ENCODE peak calls at places on chromosomes 11 and 22, in nine cellular contexts. Y, B, C, U, K, R, X, O and L are unnamed samples.

GRCh38 chr22:39661842-39662676 is 91.5 kb downstream of the CACNA1I start:
- DNase-seq in Y (peak), B (peak), C (no peak), U (no peak), K (peak), R (no peak), X (peak), O (no peak), L (no peak)

GRCh38 chr11:128814856-128815705 is 52.0 kb downstream of the KCNJ1 start:
- DNase-seq in Y (peak), B (peak), C (peak), U (no peak), K (peak), R (peak), X (peak), O (peak), L (peak)

GRCh38 chr11:5597953-5598352 is 1.5 kb downstream of the TRIM6 start:
- DNase-seq in Y (peak), B (no peak), C (no peak), U (no peak), K (no peak), R (no peak), X (no peak), O (no peak), L (no peak)

GRCh38 chr11:70933986-70934583 is 318.3 kb downstream of the SHANK2 start:
- DNase-seq in Y (no peak), B (no peak), C (no peak), U (no peak), K (peak), R (no peak), X (no peak), O (no peak), L (no peak)

GRCh38 chr22:41257696-41258095 is 17.0 kb upstream of the CHADL start:
- DNase-seq in Y (no peak), B (no peak), C (no peak), U (no peak), K (no peak), R (no peak), X (no peak), O (no peak), L (no peak)

GRCh38 chr22:39728236-39728860 is 157.8 kb downstream of the CACNA1I start:
- DNase-seq in Y (no peak), B (no peak), C (no peak), U (no peak), K (no peak), R (no peak), X (no peak), O (no peak), L (no peak)

GRCh38 chr11:32374261-32374711 is 61.1 kb downstream of the WT1 start:
- DNase-seq in Y (peak), B (peak), C (no peak), U (no peak), K (peak), R (peak), X (no peak), O (no peak), L (no peak)

GRCh38 chr11:112302226-112302868 is 41.7 kb upstream of the PLET1 start:
- DNase-seq in Y (no peak), B (no peak), C (no peak), U (no peak), K (no peak), R (no peak), X (no peak), O (no peak), L (no peak)

GRCh38 chr11:65014146-65014960 is at the start of gene ARL2:
- DNase-seq in Y (peak), B (peak), C (no peak), U (peak), K (no peak), R (peak), X (peak), O (no peak), L (no peak)

GRCh38 chr11:62130498-62131464 is 7.0 kb downstream of the INCENP start:
- DNase-seq in Y (no peak), B (no peak), C (no peak), U (peak), K (no peak), R (no peak), X (no peak), O (no peak), L (no peak)

GRCh38 chr11:72263363-72263762 is 19.4 kb upstream of the PHOX2A start:
- DNase-seq in Y (no peak), B (peak), C (no peak), U (no peak), K (no peak), R (no peak), X (no peak), O (no peak), L (no peak)

GRCh38 chr11:9565822-9566560 is 7.5 kb upstream of the WEE1 start:
- DNase-seq in Y (peak), B (peak), C (peak), U (no peak), K (no peak), R (peak), X (peak), O (no peak), L (no peak)

GRCh38 chr22:35344956-35345690 is 35.8 kb upstream of the HMOX1 start:
- DNase-seq in Y (no peak), B (no peak), C (no peak), U (no peak), K (no peak), R (no peak), X (no peak), O (no peak), L (no peak)

GRCh38 chr11:120188831-120189455 is 21.9 kb upstream of the OAF start:
- DNase-seq in Y (no peak), B (no peak), C (no peak), U (peak), K (no peak), R (no peak), X (no peak), O (no peak), L (no peak)

DNA sequence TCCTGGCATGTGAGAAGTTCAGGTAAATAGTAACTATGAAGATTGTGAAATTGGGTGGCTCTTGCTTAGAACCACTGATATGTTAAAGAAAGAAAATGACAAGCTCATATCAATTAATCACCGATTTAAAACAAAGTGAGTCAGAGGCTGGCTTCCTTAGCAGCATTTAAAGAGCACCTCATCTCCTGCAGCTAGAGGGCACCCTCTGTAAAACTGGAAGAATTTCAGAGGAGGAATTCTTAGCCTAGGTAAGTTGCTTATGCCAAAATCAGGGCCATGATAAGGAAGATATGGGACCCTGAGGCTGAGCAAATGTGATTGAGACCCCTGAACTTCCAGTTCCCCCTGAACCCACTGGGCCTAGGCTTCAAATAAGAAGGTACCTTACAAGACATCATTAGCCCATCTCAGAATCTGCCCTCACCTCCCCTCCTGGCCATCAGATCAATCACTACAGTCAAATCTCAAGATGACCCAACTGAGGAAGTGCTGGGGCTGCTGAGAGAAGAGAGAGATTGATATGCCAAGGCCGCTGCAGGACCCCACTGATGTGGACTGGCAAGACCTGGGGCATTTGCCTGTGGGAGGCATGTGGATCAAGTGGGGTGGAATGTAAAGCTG is 8.6 kb upstream of the CD3E start:
- DNase-seq in Y (no peak), B (peak), C (peak), U (no peak), K (no peak), R (no peak), X (peak), O (no peak), L (no peak)
- TF ChIP-seq CTCF in Y (peak), B (peak), C (peak), U (peak), K (peak), R (peak), X (peak), O (peak), L (peak)

DNA sequence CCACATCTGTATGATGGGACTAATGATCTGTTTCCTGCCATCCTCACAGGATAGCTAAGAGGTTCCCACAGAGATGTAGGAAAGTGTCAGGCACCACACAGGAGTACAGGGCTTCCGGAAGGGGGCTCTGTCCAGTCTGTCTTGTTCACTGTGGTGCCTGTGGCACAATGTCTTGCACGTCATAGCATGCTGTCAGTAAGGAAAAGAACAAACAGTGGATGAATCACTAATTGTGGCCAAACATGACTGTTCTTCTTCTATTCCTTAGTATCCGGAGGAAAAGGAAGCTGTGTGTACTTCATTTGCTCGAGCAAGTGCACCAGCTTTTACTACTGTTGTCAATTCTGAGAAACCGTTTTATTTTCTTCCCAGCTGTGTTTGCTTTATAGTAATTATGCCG is 73.4 kb upstream of the YWHAH start:
- DNase-seq in Y (no peak), B (peak), C (peak), U (no peak), K (no peak), R (no peak), X (peak), O (no peak), L (no peak)
- TF ChIP-seq CTCF in Y (no peak), B (peak), C (peak), U (no peak), K (no peak), R (no peak), X (no peak), O (no peak), L (no peak)

DNA sequence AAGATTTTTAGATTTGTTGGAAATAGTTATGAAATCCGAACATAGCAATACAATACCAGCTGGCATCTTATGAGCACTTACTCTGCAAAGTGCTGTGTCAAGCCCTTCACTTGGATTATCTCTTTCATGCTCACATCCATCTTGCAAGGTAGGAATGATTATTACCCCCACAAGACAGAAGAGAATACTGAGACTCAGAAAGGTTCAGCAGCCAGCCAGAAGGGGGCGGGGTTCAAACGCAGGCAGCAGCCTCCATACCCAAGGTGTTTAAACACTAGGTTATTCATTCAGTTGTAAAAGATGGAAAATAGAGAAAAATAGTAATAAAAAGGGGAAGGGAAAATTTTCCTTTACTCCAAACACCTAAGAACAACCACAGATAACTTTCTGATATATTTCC is 158.5 kb downstream of the CCDC34 start:
- DNase-seq in Y (peak), B (peak), C (no peak), U (no peak), K (peak), R (no peak), X (no peak), O (no peak), L (no peak)
- TF ChIP-seq CTCF in Y (peak), B (peak), C (peak), U (no peak), K (no peak), R (no peak), X (no peak), O (peak), L (peak)

GRCh38 chr11:33697997-33698396 is 2.6 kb downstream of the C11orf91 start:
- DNase-seq in Y (no peak), B (no peak), C (no peak), U (no peak), K (no peak), R (no peak), X (no peak), O (no peak), L (no peak)

GRCh38 chr11:33698921-33699320 is 1.7 kb downstream of the C11orf91 start:
- DNase-seq in Y (no peak), B (no peak), C (no peak), U (no peak), K (no peak), R (no peak), X (no peak), O (no peak), L (no peak)

GRCh38 chr11:33701302-33701701 is 676 bp upstream of the C11orf91 start:
- DNase-seq in Y (no peak), B (peak), C (peak), U (no peak), K (no peak), R (no peak), X (no peak), O (no peak), L (no peak)

GRCh38 chr11:33700425-33701271 is at the start of gene C11orf91:
- DNase-seq in Y (peak), B (peak), C (peak), U (peak), K (peak), R (peak), X (peak), O (peak), L (peak)

GRCh38 chr11:33699515-33700424 is 856 bp downstream of the C11orf91 start:
- DNase-seq in Y (no peak), B (peak), C (no peak), U (peak), K (no peak), R (no peak), X (no peak), O (peak), L (no peak)
- TF ChIP-seq CTCF in Y (no peak), B (no peak), C (no peak), U (no peak), K (no peak), R (no peak), X (no peak), O (no peak), L (no peak)

GRCh38 chr22:37562049-37562784 is 1.9 kb downstream of the CDC42EP1 start:
- DNase-seq in Y (no peak), B (no peak), C (no peak), U (no peak), K (no peak), R (no peak), X (no peak), O (peak), L (no peak)
- TF ChIP-seq CTCF in Y (no peak), B (no peak), C (no peak), U (no peak), K (no peak), R (no peak), X (peak), O (no peak), L (no peak)

DNA sequence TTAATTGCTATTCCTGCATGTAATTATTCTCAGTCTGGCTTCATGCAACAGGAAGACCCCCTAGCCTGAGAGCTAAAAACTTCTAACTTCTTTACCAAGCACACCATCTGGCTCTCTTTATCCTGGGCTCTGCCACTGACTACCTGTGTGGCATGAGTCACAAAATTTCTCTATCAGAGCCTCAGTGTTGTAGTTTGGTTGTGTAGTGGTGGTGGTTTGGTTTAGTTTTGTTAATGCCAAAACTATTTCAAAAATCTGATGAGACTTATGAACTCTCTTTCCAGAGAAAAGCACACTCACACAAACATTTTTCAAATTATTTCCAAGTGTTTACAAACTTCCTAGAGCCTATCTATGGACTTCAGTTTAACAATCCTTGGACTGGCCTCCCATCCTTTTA is 7.5 kb upstream of the IL17RA start:
- DNase-seq in Y (no peak), B (peak), C (peak), U (no peak), K (no peak), R (no peak), X (no peak), O (no peak), L (no peak)
- TF ChIP-seq CTCF in Y (no peak), B (no peak), C (no peak), U (no peak), K (no peak), R (no peak), X (no peak), O (no peak), L (no peak)